ENCODE peak calls at places on chromosomes 7 and 10, in six cellular contexts. V, U, F, G, Y and X are unnamed samples.

GRCh38 chr10:130137077-130137448 is 872 bp downstream of the GLRX3 start:
- DNase-seq in F (no peak), U (no peak), Y (no peak), G (no peak), V (no peak), X (no peak)

GRCh38 chr7:20435305-20435704 is 104.6 kb downstream of the ITGB8 start:
- DNase-seq in F (no peak), G (peak), U (no peak), Y (no peak), V (peak), X (peak)

GRCh38 chr7:81725003-81725402 is 44.8 kb downstream of the HGF start:
- DNase-seq in U (no peak), F (no peak), V (no peak), Y (no peak), G (no peak), X (no peak)

GRCh38 chr10:5861269-5862031 is 28.2 kb downstream of the ANKRD16 start:
- DNase-seq in G (no peak), U (no peak), Y (no peak), V (peak), F (no peak), X (no peak)

GRCh38 chr10:73597346-73597745 is 6.2 kb upstream of the USP54 start:
- DNase-seq in U (no peak), Y (no peak), G (no peak), F (no peak), V (no peak), X (no peak)

GRCh38 chr10:71776528-71776927 is 3.2 kb upstream of the VSIR start:
- DNase-seq in Y (no peak), V (no peak), F (no peak), U (no peak), G (no peak), X (no peak)

GRCh38 chr7:4302203-4302905 is 379.7 kb upstream of the FOXK1 start:
- DNase-seq in V (no peak), G (no peak), F (no peak), U (no peak), Y (no peak), X (no peak)

GRCh38 chr7:96014617-96015016 is 242.3 kb downstream of the DYNC1I1 start:
- DNase-seq in Y (no peak), F (no peak), U (no peak), G (no peak), V (no peak), X (no peak)

GRCh38 chr7:101743241-101743994 is 74.0 kb upstream of the CUX1 start:
- DNase-seq in Y (no peak), U (peak), F (peak), V (peak), G (no peak), X (peak)

GRCh38 chr10:86970152-86970886 is 2.0 kb downstream of the ADIRF start:
- DNase-seq in V (peak), Y (peak), G (peak), U (peak), F (peak), X (peak)

GRCh38 chr7:69981646-69982045 is 383.4 kb downstream of the AUTS2 start:
- DNase-seq in F (no peak), G (no peak), Y (no peak), U (no peak), V (no peak), X (no peak)

GRCh38 chr10:58590152-58590551 is 77.5 kb downstream of the BICC1 start:
- DNase-seq in V (peak), U (no peak), Y (no peak), F (peak), G (no peak), X (no peak)

GRCh38 chr7:116526897-116527296 is 2.1 kb downstream of the CAV1 start:
- DNase-seq in Y (no peak), U (no peak), V (no peak), F (no peak), G (no peak), X (no peak)

GRCh38 chr7:116527521-116527920 is 2.7 kb downstream of the CAV1 start:
- DNase-seq in G (no peak), U (no peak), F (no peak), V (no peak), Y (no peak), X (no peak)

GRCh38 chr7:116524609-116525297 is at the start of gene CAV1:
- DNase-seq in Y (peak), U (peak), G (peak), F (peak), V (peak), X (peak)

GRCh38 chr7:116525298-116525912 is 569 bp downstream of the CAV1 start:
- DNase-seq in F (peak), U (peak), V (peak), G (peak), Y (peak), X (peak)

DNA sequence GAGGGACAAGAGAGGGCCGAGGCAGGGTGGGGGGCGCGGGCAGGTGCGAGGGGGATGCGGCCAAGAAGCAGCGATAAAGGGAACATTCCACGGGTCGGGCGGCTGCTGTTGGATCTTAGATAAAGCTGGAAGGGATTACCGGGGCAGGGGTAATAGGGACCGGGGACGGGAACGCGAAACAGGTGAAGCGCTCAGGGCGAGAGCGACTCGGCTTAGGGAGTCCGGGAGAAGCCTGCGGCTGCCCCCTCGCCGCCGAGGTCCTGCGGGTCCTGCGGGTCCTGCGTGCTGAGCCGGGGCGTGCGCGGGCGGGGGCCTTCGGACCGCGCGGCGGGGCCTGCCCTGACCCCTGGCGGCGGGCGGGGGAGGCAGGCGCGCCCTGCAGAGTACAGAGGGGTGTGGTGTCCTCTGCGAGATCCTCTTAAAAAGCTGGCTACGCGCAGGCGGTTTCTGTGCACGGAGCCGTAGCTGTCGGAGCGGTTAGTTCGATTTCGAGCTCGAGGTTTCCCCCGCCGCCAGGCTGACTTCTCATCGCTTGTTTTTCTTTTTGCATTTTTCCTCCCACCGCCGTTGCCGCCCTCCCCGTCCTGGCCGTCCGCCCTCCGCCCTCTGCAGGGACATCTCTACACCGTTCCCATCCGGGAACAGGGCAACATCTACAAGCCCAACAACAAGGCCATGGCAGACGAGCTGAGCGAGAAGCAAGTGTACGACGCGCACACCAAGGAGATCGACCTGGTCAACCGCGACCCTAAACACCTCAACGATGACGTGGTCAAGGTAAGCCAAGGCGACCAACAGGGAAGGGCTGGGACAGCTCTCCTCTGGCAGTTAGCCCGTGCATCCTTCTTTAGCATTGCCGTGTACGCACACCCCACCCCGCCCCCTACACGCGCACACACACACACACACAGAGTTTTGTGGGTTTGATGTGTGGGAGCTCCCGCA is 1.3 kb downstream of the CAV1 start:
- DNase-seq in Y (peak), F (peak), G (peak), U (peak), V (peak), X (peak)
- TF ChIP-seq POLR2A in Y (no peak), F (no peak), G (peak), U (no peak), V (no peak), X (no peak)

GRCh38 chr10:111344804-111345203 is 268.0 kb downstream of the ADRA2A start:
- DNase-seq in V (no peak), Y (no peak), F (no peak), U (no peak), G (no peak), X (no peak)
- TF ChIP-seq CTCF in V (peak), Y (no peak), F (peak), U (no peak), G (no peak), X (no peak)

GRCh38 chr7:44043902-44044301 is 600 bp upstream of the DBNL start:
- DNase-seq in F (no peak), Y (no peak), V (no peak), U (no peak), G (no peak), X (no peak)
- TF ChIP-seq POLR2A in F (no peak), Y (no peak), V (no peak), U (no peak), G (no peak), X (no peak)

GRCh38 chr7:99457646-99458493 is 8.1 kb downstream of the ATP5MF start:
- DNase-seq in G (no peak), F (no peak), V (no peak), U (no peak), Y (no peak), X (no peak)

GRCh38 chr7:99460651-99461050 is 5.3 kb downstream of the ATP5MF start:
- DNase-seq in V (no peak), U (no peak), G (no peak), Y (no peak), F (no peak), X (no peak)

GRCh38 chr7:99457050-99457645 is 8.8 kb downstream of the ATP5MF start:
- DNase-seq in V (no peak), G (no peak), U (no peak), F (no peak), Y (no peak), X (no peak)

GRCh38 chr7:99461221-99461620 is 4.7 kb downstream of the ATP5MF start:
- DNase-seq in U (no peak), G (no peak), Y (no peak), F (no peak), V (no peak), X (no peak)

GRCh38 chr7:99459087-99459486 is 6.9 kb downstream of the ATP5MF start:
- DNase-seq in F (no peak), V (no peak), Y (no peak), U (no peak), G (no peak), X (no peak)
- TF ChIP-seq CTCF in F (peak), V (no peak), Y (no peak), U (no peak), G (no peak), X (no peak)

DNA sequence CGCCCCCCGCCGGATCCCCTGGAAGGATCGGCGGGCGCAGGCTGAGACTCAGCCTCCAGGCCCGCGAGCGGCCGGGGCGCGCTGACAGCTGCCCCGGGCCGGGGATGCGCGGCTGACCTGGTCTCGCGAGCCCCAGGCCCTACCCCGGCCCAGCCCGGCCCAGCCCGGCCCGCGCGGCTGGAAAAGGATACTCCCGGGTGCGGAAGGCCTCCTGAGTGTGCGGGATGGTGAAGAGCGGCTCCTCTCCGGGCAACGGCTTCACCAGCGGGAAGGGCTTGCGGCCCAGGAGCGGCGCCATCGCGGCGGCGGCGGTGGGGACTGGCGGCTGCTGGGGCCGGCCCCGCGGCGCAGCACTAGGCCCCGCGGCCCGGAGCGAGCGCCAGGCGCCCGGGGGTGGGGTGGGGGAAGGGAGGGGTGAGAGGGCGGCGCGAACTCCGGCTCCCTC is 435 bp downstream of the BAZ1B start:
- DNase-seq in U (peak), V (peak), F (no peak), Y (no peak), G (no peak), X (peak)
- TF ChIP-seq POLR2A in U (no peak), V (no peak), F (no peak), Y (no peak), G (no peak), X (no peak)

GRCh38 chr10:61031341-61031740 is 87.4 kb upstream of the RHOBTB1 start:
- DNase-seq in G (no peak), U (no peak), Y (no peak), F (no peak), V (no peak), X (no peak)

GRCh38 chr10:61024801-61025201 is 80.8 kb upstream of the RHOBTB1 start:
- DNase-seq in V (no peak), F (no peak), U (no peak), G (no peak), Y (no peak), X (no peak)

GRCh38 chr10:61028861-61029361 is 84.9 kb upstream of the RHOBTB1 start:
- DNase-seq in F (no peak), G (no peak), U (no peak), Y (no peak), V (no peak), X (no peak)

GRCh38 chr10:61029411-61029810 is 85.4 kb upstream of the RHOBTB1 start:
- DNase-seq in F (no peak), G (no peak), V (no peak), U (no peak), Y (no peak), X (no peak)
- TF ChIP-seq CTCF in F (no peak), G (no peak), V (no peak), U (no peak), Y (no peak), X (no peak)